ENCODE peak calls at places on chromosomes 1 and 21, in eight cellular contexts. O, T, W, V, B, K, Z and M are unnamed samples.
A peak's percentile ranks its signal among the peaks of the same experiment; 100 is the strongest.

GRCh38 chr1:45050931-45051748 is 39.1 kb downstream of the UROD start:
- DNase-seq in W (no peak), O (no peak), Z (no peak), V (no peak), K (no peak), B (no peak), T (no peak), M (no peak)

GRCh38 chr1:113617438-113618141 is 141.7 kb downstream of the PHTF1 start:
- DNase-seq in V (no peak), W (no peak), T (no peak), B (no peak), K (no peak), Z (no peak), O (no peak), M (no peak)

GRCh38 chr1:221439008-221439733 is 302.7 kb downstream of the DUSP10 start:
- DNase-seq in T (no peak), O (no peak), W (no peak), K (peak; percentile 90), Z (no peak), V (no peak), B (peak; percentile 5), M (no peak)

GRCh38 chr1:177383715-177384114 is 213.0 kb downstream of the BRINP2 start:
- DNase-seq in K (no peak), T (no peak), V (no peak), O (no peak), Z (no peak), B (no peak), W (no peak), M (no peak)

GRCh38 chr1:1947493-1947892 is 28.4 kb upstream of the TMEM52 start:
- DNase-seq in T (no peak), W (no peak), Z (no peak), B (no peak), O (peak; percentile 79), V (no peak), K (no peak), M (no peak)

GRCh38 chr1:58062635-58063034 is 483.9 kb downstream of the OMA1 start:
- DNase-seq in B (no peak), W (no peak), V (no peak), T (no peak), O (no peak), Z (no peak), K (no peak), M (no peak)

GRCh38 chr1:27689423-27690173 is 17.6 kb upstream of the IFI6 start:
- DNase-seq in B (no peak), T (no peak), W (no peak), V (no peak), K (peak; percentile 62), Z (no peak), O (no peak), M (no peak)

GRCh38 chr1:201311356-201312011 is 28.2 kb downstream of the PKP1 start:
- DNase-seq in V (no peak), K (no peak), W (no peak), T (no peak), O (no peak), B (no peak), Z (no peak), M (no peak)

GRCh38 chr1:234600418-234601216 is 9.4 kb downstream of the IRF2BP2 start:
- DNase-seq in B (no peak), V (no peak), W (no peak), K (no peak), T (no peak), O (no peak), Z (peak; percentile 51), M (no peak)

GRCh38 chr1:30801826-30802198 is 44.2 kb upstream of the LAPTM5 start:
- DNase-seq in Z (peak; percentile 81), V (peak; percentile 91), K (peak; percentile 30), W (peak; percentile 83), O (peak; percentile 71), T (peak; percentile 91), B (peak; percentile 72), M (no peak)

GRCh38 chr1:77938656-77939055 is 40.2 kb downstream of the FUBP1 start:
- DNase-seq in T (no peak), B (no peak), O (no peak), K (no peak), V (no peak), Z (no peak), W (no peak), M (no peak)

GRCh38 chr1:169487561-169487960 is 1.8 kb upstream of the SLC19A2 start:
- DNase-seq in W (no peak), V (no peak), O (no peak), B (no peak), K (no peak), T (no peak), Z (no peak), M (no peak)

GRCh38 chr1:228989176-228989575 is 253.9 kb downstream of the RHOU start:
- DNase-seq in T (no peak), K (no peak), B (no peak), O (no peak), W (no peak), V (no peak), Z (no peak), M (no peak)

GRCh38 chr21:15274701-15275255 is 210.0 kb upstream of the NRIP1 start:
- DNase-seq in Z (no peak), K (no peak), W (no peak), B (no peak), V (no peak), O (no peak), T (no peak), M (no peak)

GRCh38 chr1:245270063-245270462 is 115.3 kb downstream of the KIF26B start:
- DNase-seq in O (no peak), B (no peak), W (no peak), Z (no peak), K (no peak), V (no peak), T (no peak), M (no peak)

GRCh38 chr1:53783056-53783455 is 44.1 kb upstream of the GLIS1 start:
- DNase-seq in B (no peak), K (no peak), W (no peak), Z (no peak), V (no peak), O (no peak), T (no peak), M (no peak)

GRCh38 chr1:234608026-234608719 is 1.8 kb downstream of the IRF2BP2 start:
- DNase-seq in B (peak; percentile 66), W (peak; percentile 69), V (no peak), K (peak; percentile 93), Z (peak; percentile 87), O (no peak), T (peak; percentile 86), M (peak; percentile 65)

GRCh38 chr1:116144151-116144550 is 33.0 kb downstream of the MAB21L3 start:
- DNase-seq in V (no peak), W (no peak), K (no peak), B (no peak), T (no peak), O (no peak), Z (no peak), M (no peak)

GRCh38 chr1:7596126-7596755 is 174.9 kb upstream of the VAMP3 start:
- DNase-seq in O (no peak), T (peak; percentile 47), Z (no peak), V (no peak), K (no peak), B (no peak), W (no peak), M (no peak)

GRCh38 chr1:212975607-212975918 is 25.2 kb downstream of the VASH2 start:
- DNase-seq in Z (no peak), K (peak; percentile 72), O (no peak), B (no peak), T (no peak), V (no peak), W (no peak), M (no peak)

GRCh38 chr1:41773144-41773571 is 145.6 kb downstream of the HIVEP3 start:
- DNase-seq in K (peak; percentile 82), Z (no peak), W (no peak), B (no peak), V (no peak), O (no peak), T (no peak), M (no peak)

GRCh38 chr1:171221665-171222591 is 26.4 kb upstream of the FMO1 start:
- DNase-seq in Z (no peak), B (no peak), W (no peak), V (no peak), K (no peak), T (no peak), O (no peak), M (no peak)

GRCh38 chr21:33299181-33299752 is 25.5 kb upstream of the IFNAR1 start:
- DNase-seq in O (peak; percentile 31), B (no peak), W (peak; percentile 26), Z (no peak), T (no peak), K (no peak), V (no peak), M (no peak)

GRCh38 chr1:97668945-97669344 is 251.9 kb downstream of the DPYD start:
- DNase-seq in T (no peak), K (peak; percentile 6), B (no peak), V (no peak), Z (no peak), O (no peak), W (no peak), M (no peak)

GRCh38 chr1:50829010-50829958 is 130.8 kb downstream of the FAF1 start:
- DNase-seq in W (no peak), B (no peak), K (no peak), Z (peak; percentile 10), O (no peak), V (no peak), T (no peak), M (no peak)

GRCh38 chr1:45375104-45376090 is 35.2 kb upstream of the MUTYH start:
- DNase-seq in O (no peak), V (no peak), K (peak; percentile 23), B (no peak), Z (no peak), W (no peak), T (no peak), M (no peak)

GRCh38 chr1:174239541-174239940 is 80.2 kb downstream of the RABGAP1L start:
- DNase-seq in T (no peak), Z (no peak), O (no peak), W (no peak), B (no peak), K (no peak), V (no peak), M (no peak)

GRCh38 chr1:45994423-45994822 is 138.0 kb downstream of the PIK3R3 start:
- DNase-seq in Z (no peak), O (no peak), V (no peak), T (no peak), B (no peak), W (no peak), K (no peak), M (no peak)

GRCh38 chr1:246212013-246212412 is 295.1 kb downstream of the SMYD3 start:
- DNase-seq in T (no peak), O (no peak), B (no peak), K (no peak), V (no peak), Z (no peak), W (no peak), M (no peak)

GRCh38 chr1:46806196-46807020 is 7.6 kb downstream of the CYP4B1 start:
- DNase-seq in V (no peak), Z (peak; percentile 53), K (no peak), T (peak; percentile 84), B (no peak), O (no peak), W (no peak), M (no peak)

GRCh38 chr1:6753320-6754140 is 31.7 kb upstream of the CAMTA1 start:
- DNase-seq in V (no peak), W (no peak), O (no peak), K (peak; percentile 35), T (no peak), B (no peak), Z (no peak), M (no peak)

GRCh38 chr1:158414651-158415345 is 11.2 kb downstream of the OR10K2 start:
- DNase-seq in T (no peak), W (no peak), O (no peak), K (no peak), Z (no peak), V (no peak), B (no peak), M (no peak)

GRCh38 chr1:31651766-31652165 is 7.1 kb upstream of the PEF1 start:
- DNase-seq in O (no peak), Z (no peak), V (no peak), K (no peak), T (no peak), B (no peak), W (no peak), M (no peak)

GRCh38 chr1:77126309-77126708 is 92.9 kb downstream of the PIGK start:
- DNase-seq in Z (peak; percentile 17), O (peak; percentile 42), B (no peak), W (no peak), T (no peak), K (peak; percentile 69), V (peak; percentile 53), M (no peak)